ENCODE peak calls at places on chromosomes 13 and 19, in five cellular contexts. One of them, this sample, is unnamed.

GRCh38 chr19:16381756-16382401 is 57.3 kb downstream of the KLF2 start:
- DNase-seq in fibroblast of lung: no peak
- DNase-seq in tibial artery: peak
- DNase-seq in fibroblast of the aortic adventitia: peak
- DNase-seq in AG04450: no peak
- DNase-seq in this sample: no peak

GRCh38 chr13:33016414-33017409 is at the start of gene KL:
- DNase-seq in fibroblast of lung: peak
- DNase-seq in tibial artery: peak
- DNase-seq in fibroblast of the aortic adventitia: no peak
- DNase-seq in AG04450: no peak
- DNase-seq in this sample: no peak

GRCh38 chr19:49716154-49716553 is 25.2 kb downstream of the CPT1C start:
- DNase-seq in fibroblast of lung: no peak
- DNase-seq in tibial artery: no peak
- DNase-seq in fibroblast of the aortic adventitia: no peak
- DNase-seq in AG04450: no peak
- DNase-seq in this sample: no peak

GRCh38 chr19:51000426-51000825 is 978 bp downstream of the KLK8 start:
- DNase-seq in fibroblast of lung: no peak
- DNase-seq in tibial artery: no peak
- DNase-seq in fibroblast of the aortic adventitia: no peak
- DNase-seq in AG04450: no peak
- DNase-seq in this sample: no peak

GRCh38 chr13:76741624-76742023 is 144.6 kb downstream of the KCTD12 start:
- DNase-seq in fibroblast of lung: no peak
- DNase-seq in tibial artery: no peak
- DNase-seq in fibroblast of the aortic adventitia: no peak
- DNase-seq in AG04450: no peak
- DNase-seq in this sample: peak

GRCh38 chr13:21739771-21740170 is 68.9 kb downstream of the FGF9 start:
- DNase-seq in fibroblast of lung: no peak
- DNase-seq in tibial artery: no peak
- DNase-seq in fibroblast of the aortic adventitia: no peak
- DNase-seq in AG04450: no peak
- DNase-seq in this sample: no peak

GRCh38 chr19:15331419-15332310 is 674 bp downstream of the BRD4 start:
- DNase-seq in fibroblast of lung: peak
- DNase-seq in tibial artery: peak
- DNase-seq in fibroblast of the aortic adventitia: no peak
- DNase-seq in AG04450: no peak
- DNase-seq in this sample: no peak

GRCh38 chr13:114100446-114101320 is 31.7 kb downstream of the RASA3 start:
- DNase-seq in fibroblast of lung: peak
- DNase-seq in tibial artery: peak
- DNase-seq in fibroblast of the aortic adventitia: peak
- DNase-seq in AG04450: no peak
- DNase-seq in this sample: no peak

GRCh38 chr19:24052811-24053210 is 34.2 kb upstream of the ZNF254 start:
- DNase-seq in fibroblast of lung: no peak
- DNase-seq in tibial artery: no peak
- DNase-seq in fibroblast of the aortic adventitia: no peak
- DNase-seq in AG04450: no peak
- DNase-seq in this sample: no peak

GRCh38 chr13:113551081-113552000 is 33.2 kb upstream of the TFDP1 start:
- DNase-seq in fibroblast of lung: no peak
- DNase-seq in tibial artery: no peak
- DNase-seq in fibroblast of the aortic adventitia: no peak
- DNase-seq in AG04450: no peak
- DNase-seq in this sample: no peak

GRCh38 chr13:101977475-101977874 is 424.4 kb downstream of the FGF14 start:
- DNase-seq in fibroblast of lung: no peak
- DNase-seq in tibial artery: no peak
- DNase-seq in fibroblast of the aortic adventitia: no peak
- DNase-seq in AG04450: no peak
- DNase-seq in this sample: no peak

GRCh38 chr19:18397242-18398202 is at the start of gene LRRC25:
- DNase-seq in fibroblast of lung: no peak
- DNase-seq in tibial artery: peak
- DNase-seq in fibroblast of the aortic adventitia: no peak
- DNase-seq in AG04450: no peak
- DNase-seq in this sample: no peak

GRCh38 chr13:33999830-34000605 is 182.1 kb downstream of the RFC3 start:
- DNase-seq in fibroblast of lung: peak
- DNase-seq in tibial artery: no peak
- DNase-seq in fibroblast of the aortic adventitia: peak
- DNase-seq in AG04450: no peak
- DNase-seq in this sample: no peak

GRCh38 chr19:16739546-16739945 is 19.9 kb downstream of the NWD1 start:
- DNase-seq in fibroblast of lung: no peak
- DNase-seq in tibial artery: no peak
- DNase-seq in fibroblast of the aortic adventitia: no peak
- DNase-seq in AG04450: no peak
- DNase-seq in this sample: no peak

GRCh38 chr13:33284916-33285315 is 639 bp downstream of the STARD13 start:
- DNase-seq in fibroblast of lung: peak
- DNase-seq in tibial artery: no peak
- DNase-seq in fibroblast of the aortic adventitia: peak
- DNase-seq in AG04450: no peak
- DNase-seq in this sample: no peak

GRCh38 chr19:3950871-3951861 is 18.3 kb downstream of the NMRK2 start:
- DNase-seq in fibroblast of lung: no peak
- DNase-seq in tibial artery: peak
- DNase-seq in fibroblast of the aortic adventitia: no peak
- DNase-seq in AG04450: no peak
- DNase-seq in this sample: no peak

GRCh38 chr19:7788178-7788932 is 25.3 kb downstream of the CLEC4M start:
- DNase-seq in fibroblast of lung: no peak
- DNase-seq in tibial artery: no peak
- DNase-seq in fibroblast of the aortic adventitia: no peak
- DNase-seq in AG04450: no peak
- DNase-seq in this sample: no peak

GRCh38 chr19:28703400-28703956 is 509.5 kb downstream of the UQCRFS1 start:
- DNase-seq in fibroblast of lung: no peak
- DNase-seq in tibial artery: no peak
- DNase-seq in fibroblast of the aortic adventitia: no peak
- DNase-seq in AG04450: no peak
- DNase-seq in this sample: no peak

GRCh38 chr19:46841458-46842083 is 9.1 kb downstream of the AP2S1 start:
- DNase-seq in fibroblast of lung: peak
- DNase-seq in tibial artery: peak
- DNase-seq in fibroblast of the aortic adventitia: peak
- DNase-seq in AG04450: no peak
- DNase-seq in this sample: peak

GRCh38 chr13:40506592-40507446 is 159.6 kb downstream of the FOXO1 start:
- DNase-seq in fibroblast of lung: no peak
- DNase-seq in tibial artery: no peak
- DNase-seq in fibroblast of the aortic adventitia: no peak
- DNase-seq in AG04450: no peak
- DNase-seq in this sample: no peak

GRCh38 chr13:102610296-102610895 is 13.6 kb downstream of the TPP2 start:
- DNase-seq in fibroblast of lung: no peak
- DNase-seq in tibial artery: no peak
- DNase-seq in fibroblast of the aortic adventitia: no peak
- DNase-seq in AG04450: no peak
- DNase-seq in this sample: no peak

GRCh38 chr19:45591004-45591637 is 6.5 kb upstream of the OPA3 start:
- DNase-seq in fibroblast of lung: peak
- DNase-seq in tibial artery: no peak
- DNase-seq in fibroblast of the aortic adventitia: no peak
- DNase-seq in AG04450: no peak
- DNase-seq in this sample: no peak

GRCh38 chr19:18044825-18045304 is 36.9 kb downstream of the ARRDC2 start:
- DNase-seq in fibroblast of lung: peak
- DNase-seq in tibial artery: peak
- DNase-seq in fibroblast of the aortic adventitia: peak
- DNase-seq in AG04450: no peak
- DNase-seq in this sample: peak

GRCh38 chr13:39016789-39017188 is 21.1 kb downstream of the PROSER1 start:
- DNase-seq in fibroblast of lung: no peak
- DNase-seq in tibial artery: no peak
- DNase-seq in fibroblast of the aortic adventitia: peak
- DNase-seq in AG04450: no peak
- DNase-seq in this sample: peak

GRCh38 chr13:47661076-47661475 is 340.0 kb downstream of the SUCLA2 start:
- DNase-seq in fibroblast of lung: peak
- DNase-seq in tibial artery: no peak
- DNase-seq in fibroblast of the aortic adventitia: peak
- DNase-seq in AG04450: peak
- DNase-seq in this sample: peak

GRCh38 chr19:4233282-4233853 is 4.0 kb downstream of the EBI3 start:
- DNase-seq in fibroblast of lung: no peak
- DNase-seq in tibial artery: no peak
- DNase-seq in fibroblast of the aortic adventitia: peak
- DNase-seq in AG04450: no peak
- DNase-seq in this sample: no peak

GRCh38 chr19:46782355-46783019 is 5.9 kb downstream of the SLC1A5 start:
- DNase-seq in fibroblast of lung: no peak
- DNase-seq in tibial artery: no peak
- DNase-seq in fibroblast of the aortic adventitia: no peak
- DNase-seq in AG04450: no peak
- DNase-seq in this sample: no peak

DNA sequence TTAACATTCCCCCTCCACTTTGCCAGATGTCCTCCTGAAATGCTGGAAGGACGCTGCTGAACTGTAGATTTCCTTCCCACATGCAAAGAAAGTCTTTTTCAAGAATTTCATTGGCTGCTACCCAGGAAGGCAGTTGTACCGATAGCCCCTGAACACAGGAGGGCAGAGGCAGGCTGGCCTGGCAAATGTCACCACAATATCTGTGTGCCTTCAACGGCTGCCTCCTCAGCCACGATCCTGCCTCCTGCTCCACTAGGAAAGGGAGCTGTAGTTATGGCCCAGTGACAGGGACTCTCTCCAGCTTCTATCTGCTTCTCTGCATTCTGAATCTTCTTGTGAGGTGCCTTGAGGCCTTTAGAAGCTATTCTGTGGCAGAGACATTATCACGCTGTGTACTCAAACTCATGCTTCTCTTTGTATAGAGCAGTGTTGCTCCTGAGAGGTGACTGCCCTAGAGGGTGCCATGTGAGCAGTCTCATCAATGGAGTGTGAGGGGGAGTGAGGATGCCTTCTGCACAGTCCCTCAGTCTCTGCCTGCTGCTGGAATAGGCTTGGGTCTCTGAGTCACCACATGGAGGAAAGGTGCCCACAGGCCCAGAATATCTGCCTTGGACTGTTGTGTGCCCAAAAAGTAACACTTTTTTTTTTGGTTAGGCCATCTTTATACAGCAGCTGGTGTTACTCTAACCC is 279.8 kb downstream of the DNAJC15 start:
- DNase-seq in fibroblast of lung: peak
- DNase-seq in tibial artery: peak
- DNase-seq in fibroblast of the aortic adventitia: peak
- DNase-seq in AG04450: no peak
- DNase-seq in this sample: peak
- TF ChIP-seq CTCF in fibroblast of lung: peak
- TF ChIP-seq CTCF in tibial artery: peak
- TF ChIP-seq CTCF in fibroblast of the aortic adventitia: peak
- TF ChIP-seq CTCF in AG04450: peak
- TF ChIP-seq CTCF in this sample: peak

DNA sequence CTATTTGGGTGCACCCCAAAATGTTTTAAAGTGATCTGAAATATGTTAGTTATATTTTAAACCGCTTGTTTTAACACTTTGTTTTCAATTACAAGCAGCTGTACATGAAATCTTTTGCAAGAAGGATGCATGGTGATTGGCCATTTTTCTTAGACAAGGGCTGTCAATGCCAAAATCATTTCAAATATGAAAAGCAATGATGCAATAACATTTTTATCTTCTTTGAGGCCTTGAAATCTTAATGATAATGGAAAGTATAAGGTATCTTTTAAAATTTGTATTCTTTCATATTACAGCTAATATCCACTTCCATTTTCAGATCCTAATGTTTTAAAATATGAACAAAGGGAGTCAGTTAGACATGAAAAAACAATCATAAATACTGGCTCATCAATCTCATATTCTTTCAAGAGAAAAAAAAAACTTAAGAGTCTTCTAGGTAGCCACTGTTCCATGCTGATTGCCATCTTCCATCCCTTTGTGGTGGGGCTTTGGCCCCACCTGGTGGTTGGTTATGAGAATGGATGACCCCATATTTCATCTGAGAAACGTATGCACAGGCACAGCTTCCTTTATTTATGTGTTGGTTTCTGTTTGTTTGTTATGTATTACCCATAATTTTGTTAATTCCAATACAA is 330.3 kb upstream of the MIR17HG start:
- DNase-seq in fibroblast of lung: peak
- DNase-seq in tibial artery: no peak
- DNase-seq in fibroblast of the aortic adventitia: peak
- DNase-seq in AG04450: no peak
- DNase-seq in this sample: peak
- TF ChIP-seq CTCF in fibroblast of lung: peak
- TF ChIP-seq CTCF in tibial artery: peak
- TF ChIP-seq CTCF in fibroblast of the aortic adventitia: peak
- TF ChIP-seq CTCF in AG04450: peak
- TF ChIP-seq CTCF in this sample: peak

DNA sequence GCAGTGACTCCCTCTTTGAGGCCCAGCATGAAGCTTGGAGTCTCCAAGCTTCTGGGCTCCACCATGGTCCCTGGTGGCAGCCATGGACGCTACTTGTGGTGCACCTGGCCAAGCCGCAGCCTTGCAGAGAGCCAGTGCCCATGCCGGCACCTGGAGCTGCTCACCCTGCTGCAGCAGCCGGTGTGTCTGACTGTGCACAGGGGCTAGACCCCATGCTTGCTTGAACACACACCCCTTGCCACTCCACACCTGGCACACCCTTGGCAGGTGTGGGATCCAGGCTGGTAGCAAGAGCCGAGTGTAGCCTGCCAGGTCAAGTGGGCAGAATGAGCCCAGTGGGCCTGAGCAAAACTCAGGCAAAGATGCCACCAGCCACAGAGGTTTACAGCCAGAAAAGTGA is 18.6 kb upstream of the MLLT1 start:
- DNase-seq in fibroblast of lung: no peak
- DNase-seq in tibial artery: no peak
- DNase-seq in fibroblast of the aortic adventitia: no peak
- DNase-seq in AG04450: no peak
- DNase-seq in this sample: no peak
- TF ChIP-seq CTCF in fibroblast of lung: no peak
- TF ChIP-seq CTCF in tibial artery: no peak
- TF ChIP-seq CTCF in fibroblast of the aortic adventitia: no peak
- TF ChIP-seq CTCF in AG04450: no peak
- TF ChIP-seq CTCF in this sample: no peak

GRCh38 chr19:988510-988909 is 4.4 kb downstream of the WDR18 start:
- DNase-seq in fibroblast of lung: no peak
- DNase-seq in tibial artery: no peak
- DNase-seq in fibroblast of the aortic adventitia: no peak
- DNase-seq in AG04450: no peak
- DNase-seq in this sample: no peak

GRCh38 chr19:990119-990571 is 6.0 kb downstream of the WDR18 start:
- DNase-seq in fibroblast of lung: no peak
- DNase-seq in tibial artery: no peak
- DNase-seq in fibroblast of the aortic adventitia: no peak
- DNase-seq in AG04450: no peak
- DNase-seq in this sample: no peak

GRCh38 chr19:988081-988480 is 3.9 kb downstream of the WDR18 start:
- DNase-seq in fibroblast of lung: peak
- DNase-seq in tibial artery: no peak
- DNase-seq in fibroblast of the aortic adventitia: no peak
- DNase-seq in AG04450: no peak
- DNase-seq in this sample: no peak

GRCh38 chr19:990746-991145 is 6.6 kb downstream of the WDR18 start:
- DNase-seq in fibroblast of lung: no peak
- DNase-seq in tibial artery: no peak
- DNase-seq in fibroblast of the aortic adventitia: no peak
- DNase-seq in AG04450: no peak
- DNase-seq in this sample: no peak

GRCh38 chr19:989381-990081 is 5.4 kb downstream of the WDR18 start:
- DNase-seq in fibroblast of lung: no peak
- DNase-seq in tibial artery: no peak
- DNase-seq in fibroblast of the aortic adventitia: no peak
- DNase-seq in AG04450: no peak
- DNase-seq in this sample: no peak
- TF ChIP-seq CTCF in fibroblast of lung: peak
- TF ChIP-seq CTCF in tibial artery: peak
- TF ChIP-seq CTCF in fibroblast of the aortic adventitia: peak
- TF ChIP-seq CTCF in AG04450: peak
- TF ChIP-seq CTCF in this sample: peak

This sample was measured in HFFc6.